ENCODE peak calls at places on chromosomes 1 and 21, in six cellular contexts. One of them, this sample, is unnamed.

GRCh38 chr1:66294692-66295384 is 239.1 kb upstream of the SGIP1 start:
- DNase-seq in transverse colon: no peak
- DNase-seq in A549: peak; percentile 40
- DNase-seq in tibial nerve: no peak
- DNase-seq in sigmoid colon: no peak
- DNase-seq in stomach: no peak
- DNase-seq in this sample: no peak

GRCh38 chr1:213984387-213985180 is 3.2 kb upstream of the PROX1 start:
- DNase-seq in transverse colon: no peak
- DNase-seq in A549: no peak
- DNase-seq in tibial nerve: no peak
- DNase-seq in sigmoid colon: no peak
- DNase-seq in stomach: no peak
- DNase-seq in this sample: no peak

GRCh38 chr1:109927908-109928307 is 17.3 kb downstream of the CSF1 start:
- DNase-seq in transverse colon: peak; percentile 72
- DNase-seq in A549: no peak
- DNase-seq in tibial nerve: peak; percentile 86
- DNase-seq in sigmoid colon: peak; percentile 94
- DNase-seq in stomach: peak; percentile 70
- DNase-seq in this sample: peak; percentile 73

GRCh38 chr21:23452384-23453083 is 2154.7 kb downstream of the MRPL39 start:
- DNase-seq in transverse colon: no peak
- DNase-seq in A549: no peak
- DNase-seq in tibial nerve: no peak
- DNase-seq in sigmoid colon: no peak
- DNase-seq in stomach: no peak
- DNase-seq in this sample: no peak

GRCh38 chr1:184507165-184507564 is 120.3 kb downstream of the C1orf21 start:
- DNase-seq in transverse colon: no peak
- DNase-seq in A549: no peak
- DNase-seq in tibial nerve: no peak
- DNase-seq in sigmoid colon: no peak
- DNase-seq in stomach: no peak
- DNase-seq in this sample: no peak

GRCh38 chr1:246169019-246169418 is 338.1 kb downstream of the SMYD3 start:
- DNase-seq in transverse colon: no peak
- DNase-seq in A549: no peak
- DNase-seq in tibial nerve: no peak
- DNase-seq in sigmoid colon: no peak
- DNase-seq in stomach: no peak
- DNase-seq in this sample: no peak

GRCh38 chr1:20279507-20279906 is 11.2 kb upstream of the VWA5B1 start:
- DNase-seq in transverse colon: peak; percentile 43
- DNase-seq in A549: no peak
- DNase-seq in tibial nerve: no peak
- DNase-seq in sigmoid colon: no peak
- DNase-seq in stomach: no peak
- DNase-seq in this sample: no peak

GRCh38 chr1:27519341-27520258 is 29.6 kb upstream of the WASF2 start:
- DNase-seq in transverse colon: peak; percentile 36
- DNase-seq in A549: no peak
- DNase-seq in tibial nerve: no peak
- DNase-seq in sigmoid colon: no peak
- DNase-seq in stomach: no peak
- DNase-seq in this sample: no peak

GRCh38 chr1:24991242-24992037 is 61.4 kb upstream of the RUNX3 start:
- DNase-seq in transverse colon: no peak
- DNase-seq in A549: no peak
- DNase-seq in tibial nerve: no peak
- DNase-seq in sigmoid colon: no peak
- DNase-seq in stomach: no peak
- DNase-seq in this sample: no peak

GRCh38 chr1:63112155-63112914 is 210.0 kb upstream of the FOXD3 start:
- DNase-seq in transverse colon: no peak
- DNase-seq in A549: no peak
- DNase-seq in tibial nerve: no peak
- DNase-seq in sigmoid colon: no peak
- DNase-seq in stomach: no peak
- DNase-seq in this sample: no peak

GRCh38 chr1:34441661-34442060 is 265.0 kb downstream of the C1orf94 start:
- DNase-seq in transverse colon: no peak
- DNase-seq in A549: no peak
- DNase-seq in tibial nerve: no peak
- DNase-seq in sigmoid colon: no peak
- DNase-seq in stomach: no peak
- DNase-seq in this sample: no peak

GRCh38 chr1:100353988-100354387 is 1.7 kb downstream of the CDC14A start:
- DNase-seq in transverse colon: no peak
- DNase-seq in A549: peak; percentile 20
- DNase-seq in tibial nerve: no peak
- DNase-seq in sigmoid colon: no peak
- DNase-seq in stomach: no peak
- DNase-seq in this sample: no peak

GRCh38 chr1:111624382-111624781 is 4.8 kb downstream of the RAP1A start:
- DNase-seq in transverse colon: no peak
- DNase-seq in A549: no peak
- DNase-seq in tibial nerve: no peak
- DNase-seq in sigmoid colon: no peak
- DNase-seq in stomach: no peak
- DNase-seq in this sample: no peak

GRCh38 chr1:160206421-160207117 is 1.4 kb downstream of the PEA15 start:
- DNase-seq in transverse colon: no peak
- DNase-seq in A549: peak; percentile 71
- DNase-seq in tibial nerve: no peak
- DNase-seq in sigmoid colon: no peak
- DNase-seq in stomach: no peak
- DNase-seq in this sample: no peak

GRCh38 chr1:56331892-56332567 is 247.3 kb downstream of the PLPP3 start:
- DNase-seq in transverse colon: no peak
- DNase-seq in A549: peak; percentile 2
- DNase-seq in tibial nerve: no peak
- DNase-seq in sigmoid colon: no peak
- DNase-seq in stomach: no peak
- DNase-seq in this sample: no peak

GRCh38 chr1:67685558-67686271 is 714 bp downstream of the GADD45A start:
- DNase-seq in transverse colon: peak; percentile 56
- DNase-seq in A549: no peak
- DNase-seq in tibial nerve: peak; percentile 26
- DNase-seq in sigmoid colon: peak; percentile 79
- DNase-seq in stomach: peak; percentile 57
- DNase-seq in this sample: peak; percentile 53

GRCh38 chr1:223084466-223084865 is 58.6 kb downstream of the TLR5 start:
- DNase-seq in transverse colon: peak; percentile 36
- DNase-seq in A549: no peak
- DNase-seq in tibial nerve: no peak
- DNase-seq in sigmoid colon: peak; percentile 93
- DNase-seq in stomach: no peak
- DNase-seq in this sample: no peak

GRCh38 chr1:175479521-175480342 is 263.7 kb downstream of the TNR start:
- DNase-seq in transverse colon: no peak
- DNase-seq in A549: no peak
- DNase-seq in tibial nerve: no peak
- DNase-seq in sigmoid colon: no peak
- DNase-seq in stomach: no peak
- DNase-seq in this sample: no peak

GRCh38 chr1:162721471-162721870 is 69.0 kb upstream of the HSD17B7 start:
- DNase-seq in transverse colon: no peak
- DNase-seq in A549: no peak
- DNase-seq in tibial nerve: no peak
- DNase-seq in sigmoid colon: no peak
- DNase-seq in stomach: no peak
- DNase-seq in this sample: no peak

GRCh38 chr1:230243583-230244377 is 176.7 kb downstream of the GALNT2 start:
- DNase-seq in transverse colon: no peak
- DNase-seq in A549: no peak
- DNase-seq in tibial nerve: no peak
- DNase-seq in sigmoid colon: no peak
- DNase-seq in stomach: no peak
- DNase-seq in this sample: no peak

DNA sequence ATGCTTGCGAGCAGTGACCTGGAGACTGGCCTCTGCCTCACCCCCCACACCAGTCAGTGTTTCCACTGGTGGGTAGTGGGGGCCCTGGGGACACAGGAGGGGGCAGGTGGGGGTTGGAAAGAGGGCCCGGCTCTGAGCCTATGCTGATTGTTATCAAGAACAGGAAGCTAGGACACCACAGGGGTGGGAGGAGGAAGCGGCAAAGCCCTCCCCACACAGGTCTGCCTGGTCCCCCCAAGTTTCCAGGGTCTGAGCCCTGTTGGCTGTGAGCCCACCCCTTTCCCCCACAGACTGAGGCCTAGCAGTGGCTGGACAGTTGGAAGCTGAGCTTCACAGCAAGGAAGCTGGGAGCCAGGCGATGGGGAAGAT is 1.6 kb upstream of the PTPN7 start:
- DNase-seq in transverse colon: peak; percentile 32
- DNase-seq in A549: no peak
- DNase-seq in tibial nerve: no peak
- DNase-seq in sigmoid colon: no peak
- DNase-seq in stomach: no peak
- DNase-seq in this sample: peak; percentile 49
- TF ChIP-seq EP300 in transverse colon: no peak
- TF ChIP-seq EP300 in A549: no peak
- TF ChIP-seq EP300 in tibial nerve: no peak
- TF ChIP-seq EP300 in sigmoid colon: no peak
- TF ChIP-seq EP300 in stomach: no peak
- TF ChIP-seq EP300 in this sample: no peak

DNA sequence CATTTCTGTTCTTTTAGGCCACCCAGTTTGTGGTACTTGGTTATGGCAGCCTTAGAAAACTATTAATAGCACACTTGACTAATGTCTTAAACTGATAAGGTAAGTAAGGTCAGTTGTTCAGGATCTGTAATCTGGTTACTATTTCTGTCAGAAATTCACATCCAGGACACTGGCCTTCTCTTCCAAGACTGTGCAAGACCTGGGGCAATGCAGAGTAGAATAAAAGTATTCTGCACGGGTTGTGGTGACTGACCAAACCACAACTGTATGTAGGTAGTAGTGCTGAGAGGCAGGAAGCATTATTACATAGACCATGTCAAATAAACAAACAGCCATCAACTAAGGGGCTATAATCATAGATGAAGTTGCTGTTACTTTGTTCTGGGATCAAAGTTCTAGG is 46.7 kb downstream of the WARS2 start:
- DNase-seq in transverse colon: no peak
- DNase-seq in A549: no peak
- DNase-seq in tibial nerve: no peak
- DNase-seq in sigmoid colon: no peak
- DNase-seq in stomach: no peak
- DNase-seq in this sample: no peak
- H3K27ac ChIP-seq in transverse colon: no peak overlapping the region
- H3K27ac ChIP-seq in A549: no peak overlapping the region
- H3K27ac ChIP-seq in tibial nerve: no peak overlapping the region
- H3K27ac ChIP-seq in sigmoid colon: no peak overlapping the region
- H3K27ac ChIP-seq in stomach: no peak overlapping the region
- H3K27ac ChIP-seq in this sample: no peak overlapping the region

DNA sequence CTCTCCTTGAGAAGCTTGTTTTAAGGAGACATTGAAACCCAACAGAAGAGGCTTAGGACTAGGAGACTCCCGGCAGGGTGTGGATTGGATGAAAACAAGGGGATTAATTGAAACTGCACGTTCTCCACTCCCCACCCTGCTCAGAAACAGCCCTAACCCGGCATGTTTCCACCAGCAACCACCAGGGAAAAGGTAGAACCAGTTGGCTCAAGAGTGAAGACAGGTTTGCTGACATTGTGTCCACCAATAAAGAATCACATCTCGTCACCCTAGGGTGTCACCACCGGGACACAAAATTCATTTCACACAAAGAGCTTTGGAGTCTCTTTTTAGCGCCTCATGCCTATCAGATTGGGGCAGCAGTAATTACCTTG is 20.4 kb upstream of the ATF3 start:
- DNase-seq in transverse colon: no peak
- DNase-seq in A549: no peak
- DNase-seq in tibial nerve: no peak
- DNase-seq in sigmoid colon: no peak
- DNase-seq in stomach: no peak
- DNase-seq in this sample: no peak
- TF ChIP-seq CTCF in transverse colon: no peak
- TF ChIP-seq CTCF in A549: no peak
- TF ChIP-seq CTCF in tibial nerve: no peak
- TF ChIP-seq CTCF in sigmoid colon: no peak
- TF ChIP-seq CTCF in stomach: no peak
- TF ChIP-seq CTCF in this sample: no peak

GRCh38 chr1:92567211-92567868 is 80.6 kb upstream of the GFI1 start:
- DNase-seq in transverse colon: no peak
- DNase-seq in A549: no peak
- DNase-seq in tibial nerve: no peak
- DNase-seq in sigmoid colon: no peak
- DNase-seq in stomach: no peak
- DNase-seq in this sample: no peak

DNA sequence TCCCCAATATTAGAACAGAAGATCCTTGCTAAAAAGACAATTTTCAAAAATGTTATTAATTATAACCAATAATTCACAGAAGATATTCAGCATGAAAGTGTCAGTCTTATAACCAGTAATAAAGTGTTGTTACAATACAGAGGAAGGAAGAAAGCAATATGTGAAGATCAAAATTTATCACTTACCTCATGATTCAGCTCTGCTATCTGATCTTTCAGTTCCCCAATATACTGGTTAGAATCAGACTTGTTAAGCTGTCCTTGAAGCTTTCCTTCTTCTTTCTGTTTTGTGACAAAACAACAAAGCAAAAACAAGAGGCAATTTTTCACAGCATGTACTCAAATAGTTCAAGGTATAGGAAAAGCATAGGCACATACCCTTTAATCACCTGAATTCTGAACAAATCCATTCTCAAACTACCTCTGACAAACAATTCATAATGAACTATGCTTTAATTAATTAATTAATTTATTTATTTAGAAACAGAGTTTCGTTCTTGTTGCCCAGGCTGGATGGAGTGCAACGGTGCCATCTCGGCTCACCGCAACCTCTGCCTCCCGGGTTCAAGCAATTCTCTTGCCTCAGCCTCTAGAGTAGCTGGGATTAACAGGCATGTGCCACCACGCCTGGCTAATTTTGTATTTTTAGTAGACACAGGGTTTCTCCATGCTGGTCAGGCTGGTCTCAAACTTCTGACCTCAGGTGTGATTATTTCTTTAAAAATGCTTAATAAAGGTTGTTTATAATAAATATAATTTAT is 76.9 kb upstream of the GFI1 start:
- DNase-seq in transverse colon: no peak
- DNase-seq in A549: no peak
- DNase-seq in tibial nerve: no peak
- DNase-seq in sigmoid colon: no peak
- DNase-seq in stomach: no peak
- DNase-seq in this sample: no peak
- TF ChIP-seq EP300 in transverse colon: no peak
- TF ChIP-seq EP300 in A549: no peak
- TF ChIP-seq EP300 in tibial nerve: no peak
- TF ChIP-seq EP300 in sigmoid colon: no peak
- TF ChIP-seq EP300 in stomach: no peak
- TF ChIP-seq EP300 in this sample: no peak

GRCh38 chr1:245153645-245154428 is 948 bp upstream of the KIF26B start:
- DNase-seq in transverse colon: no peak
- DNase-seq in A549: peak; percentile 46
- DNase-seq in tibial nerve: no peak
- DNase-seq in sigmoid colon: no peak
- DNase-seq in stomach: no peak
- DNase-seq in this sample: no peak
- H3K27ac ChIP-seq in transverse colon: no peak overlapping the region
- H3K27ac ChIP-seq in A549: peak overlapping the region; percentile 72
- H3K27ac ChIP-seq in tibial nerve: no peak overlapping the region
- H3K27ac ChIP-seq in sigmoid colon: peak overlapping the region; percentile 30
- H3K27ac ChIP-seq in stomach: peak overlapping the region; percentile 60
- H3K27ac ChIP-seq in this sample: no peak overlapping the region

This sample was measured in ovary.